ENCODE peak calls at places on chromosomes 2 and 18, in six cellular contexts. One of them, this sample, is unnamed.

GRCh38 chr2:142535311-142535710 is 342.2 kb upstream of the KYNU start:
- DNase-seq in PC-3: no peak
- DNase-seq in CD8-positive, alpha-beta T cell: no peak
- DNase-seq in right lobe of liver: no peak
- DNase-seq in MM.1S: no peak
- DNase-seq in cardiac muscle cell: no peak
- DNase-seq in this sample: no peak

GRCh38 chr18:60889442-60889841 is 443.8 kb upstream of the CDH20 start:
- DNase-seq in PC-3: no peak
- DNase-seq in CD8-positive, alpha-beta T cell: no peak
- DNase-seq in right lobe of liver: no peak
- DNase-seq in MM.1S: no peak
- DNase-seq in cardiac muscle cell: no peak
- DNase-seq in this sample: no peak

GRCh38 chr18:64974378-64975125 is 776.3 kb upstream of the CDH7 start:
- DNase-seq in PC-3: no peak
- DNase-seq in CD8-positive, alpha-beta T cell: no peak
- DNase-seq in right lobe of liver: no peak
- DNase-seq in MM.1S: no peak
- DNase-seq in cardiac muscle cell: no peak
- DNase-seq in this sample: no peak

GRCh38 chr2:54568876-54569298 is 112.8 kb downstream of the SPTBN1 start:
- DNase-seq in PC-3: no peak
- DNase-seq in CD8-positive, alpha-beta T cell: no peak
- DNase-seq in right lobe of liver: no peak
- DNase-seq in MM.1S: peak; percentile 52
- DNase-seq in cardiac muscle cell: no peak
- DNase-seq in this sample: no peak

GRCh38 chr2:230155359-230155758 is 64.4 kb downstream of the SP110 start:
- DNase-seq in PC-3: no peak
- DNase-seq in CD8-positive, alpha-beta T cell: no peak
- DNase-seq in right lobe of liver: no peak
- DNase-seq in MM.1S: no peak
- DNase-seq in cardiac muscle cell: no peak
- DNase-seq in this sample: no peak

GRCh38 chr2:42099431-42100173 is 51.8 kb downstream of the PKDCC start:
- DNase-seq in PC-3: no peak
- DNase-seq in CD8-positive, alpha-beta T cell: no peak
- DNase-seq in right lobe of liver: no peak
- DNase-seq in MM.1S: peak; percentile 60
- DNase-seq in cardiac muscle cell: no peak
- DNase-seq in this sample: no peak

GRCh38 chr2:1068241-1068640 is 117.6 kb downstream of the SNTG2 start:
- DNase-seq in PC-3: no peak
- DNase-seq in CD8-positive, alpha-beta T cell: no peak
- DNase-seq in right lobe of liver: no peak
- DNase-seq in MM.1S: no peak
- DNase-seq in cardiac muscle cell: no peak
- DNase-seq in this sample: no peak

GRCh38 chr18:45402485-45403056 is 212.7 kb upstream of the SLC14A2 start:
- DNase-seq in PC-3: peak; percentile 83
- DNase-seq in CD8-positive, alpha-beta T cell: no peak
- DNase-seq in right lobe of liver: no peak
- DNase-seq in MM.1S: no peak
- DNase-seq in cardiac muscle cell: no peak
- DNase-seq in this sample: no peak

GRCh38 chr18:54043484-54044256 is 180.8 kb downstream of the MBD2 start:
- DNase-seq in PC-3: peak; percentile 36
- DNase-seq in CD8-positive, alpha-beta T cell: no peak
- DNase-seq in right lobe of liver: no peak
- DNase-seq in MM.1S: no peak
- DNase-seq in cardiac muscle cell: peak; percentile 30
- DNase-seq in this sample: no peak

GRCh38 chr2:174836345-174836999 is 72.2 kb upstream of the CHRNA1 start:
- DNase-seq in PC-3: peak; percentile 91
- DNase-seq in CD8-positive, alpha-beta T cell: no peak
- DNase-seq in right lobe of liver: no peak
- DNase-seq in MM.1S: no peak
- DNase-seq in cardiac muscle cell: peak; percentile 95
- DNase-seq in this sample: no peak

GRCh38 chr18:61360440-61361383 is 27.5 kb downstream of the CDH20 start:
- DNase-seq in PC-3: no peak
- DNase-seq in CD8-positive, alpha-beta T cell: no peak
- DNase-seq in right lobe of liver: no peak
- DNase-seq in MM.1S: peak; percentile 66
- DNase-seq in cardiac muscle cell: no peak
- DNase-seq in this sample: no peak

GRCh38 chr2:8605350-8606065 is 76.3 kb upstream of the ID2 start:
- DNase-seq in PC-3: peak; percentile 93
- DNase-seq in CD8-positive, alpha-beta T cell: no peak
- DNase-seq in right lobe of liver: no peak
- DNase-seq in MM.1S: peak; percentile 38
- DNase-seq in cardiac muscle cell: no peak
- DNase-seq in this sample: peak; percentile 14

GRCh38 chr2:157246212-157247067 is 11.1 kb upstream of the GALNT5 start:
- DNase-seq in PC-3: peak; percentile 91
- DNase-seq in CD8-positive, alpha-beta T cell: no peak
- DNase-seq in right lobe of liver: no peak
- DNase-seq in MM.1S: no peak
- DNase-seq in cardiac muscle cell: peak; percentile 70
- DNase-seq in this sample: no peak

GRCh38 chr2:12300927-12301326 is 415.8 kb upstream of the TRIB2 start:
- DNase-seq in PC-3: peak; percentile 50
- DNase-seq in CD8-positive, alpha-beta T cell: no peak
- DNase-seq in right lobe of liver: no peak
- DNase-seq in MM.1S: no peak
- DNase-seq in cardiac muscle cell: no peak
- DNase-seq in this sample: no peak

GRCh38 chr2:217802261-217802660 is 200.5 kb downstream of the TNS1 start:
- DNase-seq in PC-3: no peak
- DNase-seq in CD8-positive, alpha-beta T cell: no peak
- DNase-seq in right lobe of liver: peak; percentile 35
- DNase-seq in MM.1S: no peak
- DNase-seq in cardiac muscle cell: no peak
- DNase-seq in this sample: no peak

GRCh38 chr2:234879671-234880455 is 72.0 kb upstream of the SH3BP4 start:
- DNase-seq in PC-3: peak; percentile 17
- DNase-seq in CD8-positive, alpha-beta T cell: no peak
- DNase-seq in right lobe of liver: no peak
- DNase-seq in MM.1S: no peak
- DNase-seq in cardiac muscle cell: peak; percentile 70
- DNase-seq in this sample: no peak

GRCh38 chr2:20411361-20411894 is 35.4 kb upstream of the RHOB start:
- DNase-seq in PC-3: peak; percentile 89
- DNase-seq in CD8-positive, alpha-beta T cell: peak; percentile 55
- DNase-seq in right lobe of liver: peak; percentile 87
- DNase-seq in MM.1S: peak; percentile 85
- DNase-seq in cardiac muscle cell: peak; percentile 89
- DNase-seq in this sample: peak; percentile 93

GRCh38 chr2:229042349-229042748 is 228.7 kb downstream of the PID1 start:
- DNase-seq in PC-3: no peak
- DNase-seq in CD8-positive, alpha-beta T cell: no peak
- DNase-seq in right lobe of liver: no peak
- DNase-seq in MM.1S: no peak
- DNase-seq in cardiac muscle cell: no peak
- DNase-seq in this sample: no peak

GRCh38 chr2:68103656-68104055 is 40.9 kb upstream of the C1D start:
- DNase-seq in PC-3: no peak
- DNase-seq in CD8-positive, alpha-beta T cell: no peak
- DNase-seq in right lobe of liver: no peak
- DNase-seq in MM.1S: no peak
- DNase-seq in cardiac muscle cell: no peak
- DNase-seq in this sample: no peak

GRCh38 chr2:121532894-121533293 is 2.2 kb downstream of the RNU4ATAC start:
- DNase-seq in PC-3: peak; percentile 47
- DNase-seq in CD8-positive, alpha-beta T cell: no peak
- DNase-seq in right lobe of liver: no peak
- DNase-seq in MM.1S: peak; percentile 88
- DNase-seq in cardiac muscle cell: no peak
- DNase-seq in this sample: no peak

GRCh38 chr18:21362921-21363320 is 120.9 kb downstream of the GREB1L start:
- DNase-seq in PC-3: no peak
- DNase-seq in CD8-positive, alpha-beta T cell: no peak
- DNase-seq in right lobe of liver: no peak
- DNase-seq in MM.1S: peak; percentile 16
- DNase-seq in cardiac muscle cell: no peak
- DNase-seq in this sample: no peak

GRCh38 chr2:44528595-44528994 is 166.8 kb downstream of the CAMKMT start:
- DNase-seq in PC-3: peak; percentile 58
- DNase-seq in CD8-positive, alpha-beta T cell: no peak
- DNase-seq in right lobe of liver: no peak
- DNase-seq in MM.1S: no peak
- DNase-seq in cardiac muscle cell: peak; percentile 63
- DNase-seq in this sample: no peak

GRCh38 chr2:237717366-237718276 is 81.0 kb upstream of the RBM44 start:
- DNase-seq in PC-3: no peak
- DNase-seq in CD8-positive, alpha-beta T cell: no peak
- DNase-seq in right lobe of liver: peak; percentile 43
- DNase-seq in MM.1S: no peak
- DNase-seq in cardiac muscle cell: no peak
- DNase-seq in this sample: no peak

GRCh38 chr18:13893418-13893760 is 21.9 kb downstream of the MC2R start:
- DNase-seq in PC-3: no peak
- DNase-seq in CD8-positive, alpha-beta T cell: no peak
- DNase-seq in right lobe of liver: no peak
- DNase-seq in MM.1S: peak; percentile 10
- DNase-seq in cardiac muscle cell: no peak
- DNase-seq in this sample: no peak

GRCh38 chr18:65091737-65092329 is 659.0 kb upstream of the CDH7 start:
- DNase-seq in PC-3: peak; percentile 69
- DNase-seq in CD8-positive, alpha-beta T cell: no peak
- DNase-seq in right lobe of liver: no peak
- DNase-seq in MM.1S: peak; percentile 60
- DNase-seq in cardiac muscle cell: no peak
- DNase-seq in this sample: no peak

GRCh38 chr2:231568098-231568784 is 24.4 kb upstream of the TEX44 start:
- DNase-seq in PC-3: no peak
- DNase-seq in CD8-positive, alpha-beta T cell: no peak
- DNase-seq in right lobe of liver: no peak
- DNase-seq in MM.1S: no peak
- DNase-seq in cardiac muscle cell: no peak
- DNase-seq in this sample: peak; percentile 20

GRCh38 chr2:120469486-120469885 is 123.5 kb downstream of the INHBB start:
- DNase-seq in PC-3: no peak
- DNase-seq in CD8-positive, alpha-beta T cell: no peak
- DNase-seq in right lobe of liver: peak; percentile 28
- DNase-seq in MM.1S: no peak
- DNase-seq in cardiac muscle cell: peak; percentile 57
- DNase-seq in this sample: peak; percentile 5
- H3K27ac ChIP-seq in PC-3: peak overlapping the region; percentile 83
- H3K27ac ChIP-seq in CD8-positive, alpha-beta T cell: no peak overlapping the region
- H3K27ac ChIP-seq in right lobe of liver: peak overlapping the region; percentile 87
- H3K27ac ChIP-seq in MM.1S: no peak overlapping the region
- H3K27ac ChIP-seq in cardiac muscle cell: no peak overlapping the region
- H3K27ac ChIP-seq in this sample: peak overlapping the region; percentile 87

DNA sequence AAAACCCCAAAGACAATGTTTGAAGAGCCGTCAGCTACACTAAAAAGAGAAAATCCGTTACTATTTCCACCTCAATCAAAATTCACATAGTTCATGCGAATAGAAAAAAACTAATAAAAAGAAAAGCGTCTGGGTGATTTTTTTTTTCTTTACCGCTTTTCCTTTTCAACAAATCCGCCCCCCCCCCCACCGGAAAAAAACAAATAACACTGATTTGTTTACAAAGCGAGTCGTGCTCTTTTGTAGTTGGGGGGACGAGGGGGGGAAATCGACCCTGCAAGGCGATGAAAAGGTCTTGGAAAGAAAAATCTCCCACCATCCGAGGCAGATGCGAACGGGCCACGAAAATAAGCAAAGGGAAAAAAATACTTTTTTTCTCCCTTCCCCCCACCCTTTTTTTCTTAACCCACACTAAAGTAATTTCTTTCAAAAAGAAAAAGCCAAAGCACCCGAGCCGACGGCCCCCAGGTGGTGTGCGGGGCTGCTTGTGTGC is 640 bp downstream of the ZNF521 start:
- DNase-seq in PC-3: no peak
- DNase-seq in CD8-positive, alpha-beta T cell: no peak
- DNase-seq in right lobe of liver: no peak
- DNase-seq in MM.1S: peak; percentile 17
- DNase-seq in cardiac muscle cell: no peak
- DNase-seq in this sample: no peak
- H3K4me3 ChIP-seq in PC-3: peak overlapping the region; percentile 83
- H3K4me3 ChIP-seq in CD8-positive, alpha-beta T cell: peak overlapping the region; percentile 52
- H3K4me3 ChIP-seq in right lobe of liver: peak overlapping the region; percentile 61
- H3K4me3 ChIP-seq in MM.1S: peak overlapping the region; percentile 81
- H3K4me3 ChIP-seq in cardiac muscle cell: peak overlapping the region; percentile 96
- H3K4me3 ChIP-seq in this sample: peak overlapping the region; percentile 78

GRCh38 chr2:46349115-46349547 is 51.9 kb downstream of the EPAS1 start:
- DNase-seq in PC-3: no peak
- DNase-seq in CD8-positive, alpha-beta T cell: no peak
- DNase-seq in right lobe of liver: no peak
- DNase-seq in MM.1S: no peak
- DNase-seq in cardiac muscle cell: no peak
- DNase-seq in this sample: no peak

GRCh38 chr2:46351388-46352141 is 54.4 kb downstream of the EPAS1 start:
- DNase-seq in PC-3: no peak
- DNase-seq in CD8-positive, alpha-beta T cell: peak; percentile 51
- DNase-seq in right lobe of liver: no peak
- DNase-seq in MM.1S: no peak
- DNase-seq in cardiac muscle cell: no peak
- DNase-seq in this sample: peak; percentile 59

GRCh38 chr2:46352621-46353020 is 55.4 kb downstream of the EPAS1 start:
- DNase-seq in PC-3: no peak
- DNase-seq in CD8-positive, alpha-beta T cell: no peak
- DNase-seq in right lobe of liver: no peak
- DNase-seq in MM.1S: no peak
- DNase-seq in cardiac muscle cell: no peak
- DNase-seq in this sample: peak; percentile 46

GRCh38 chr2:46347649-46348280 is 50.6 kb downstream of the EPAS1 start:
- DNase-seq in PC-3: no peak
- DNase-seq in CD8-positive, alpha-beta T cell: no peak
- DNase-seq in right lobe of liver: no peak
- DNase-seq in MM.1S: peak; percentile 96
- DNase-seq in cardiac muscle cell: no peak
- DNase-seq in this sample: no peak

GRCh38 chr2:46350030-46350699 is 53.0 kb downstream of the EPAS1 start:
- DNase-seq in PC-3: no peak
- DNase-seq in CD8-positive, alpha-beta T cell: no peak
- DNase-seq in right lobe of liver: no peak
- DNase-seq in MM.1S: no peak
- DNase-seq in cardiac muscle cell: peak; percentile 74
- DNase-seq in this sample: no peak
- H3K4me1 ChIP-seq in PC-3: no peaks in the 10 kb centered on the region
- H3K4me1 ChIP-seq in CD8-positive, alpha-beta T cell: peaks cover 62% of the 10 kb centered on the region
- H3K4me1 ChIP-seq in right lobe of liver: peaks cover 7% of the 10 kb centered on the region
- H3K4me1 ChIP-seq in MM.1S: peaks cover 29% of the 10 kb centered on the region
- H3K4me1 ChIP-seq in cardiac muscle cell: peaks cover 20% of the 10 kb centered on the region
- H3K4me1 ChIP-seq in this sample: peaks cover 98% of the 10 kb centered on the region

GRCh38 chr2:209579236-209579749 is 155.4 kb downstream of the MAP2 start:
- DNase-seq in PC-3: no peak
- DNase-seq in CD8-positive, alpha-beta T cell: no peak
- DNase-seq in right lobe of liver: no peak
- DNase-seq in MM.1S: peak; percentile 24
- DNase-seq in cardiac muscle cell: peak; percentile 48
- DNase-seq in this sample: no peak

GRCh38 chr2:209577376-209578357 is 153.8 kb downstream of the MAP2 start:
- DNase-seq in PC-3: peak; percentile 62
- DNase-seq in CD8-positive, alpha-beta T cell: no peak
- DNase-seq in right lobe of liver: no peak
- DNase-seq in MM.1S: peak; percentile 46
- DNase-seq in cardiac muscle cell: peak; percentile 35
- DNase-seq in this sample: no peak

GRCh38 chr2:209574515-209574914 is 150.7 kb downstream of the MAP2 start:
- DNase-seq in PC-3: no peak
- DNase-seq in CD8-positive, alpha-beta T cell: no peak
- DNase-seq in right lobe of liver: no peak
- DNase-seq in MM.1S: no peak
- DNase-seq in cardiac muscle cell: no peak
- DNase-seq in this sample: no peak

GRCh38 chr2:209578394-209579006 is 154.7 kb downstream of the MAP2 start:
- DNase-seq in PC-3: no peak
- DNase-seq in CD8-positive, alpha-beta T cell: no peak
- DNase-seq in right lobe of liver: no peak
- DNase-seq in MM.1S: no peak
- DNase-seq in cardiac muscle cell: no peak
- DNase-seq in this sample: no peak
- H3K27ac ChIP-seq in PC-3: no peak overlapping the region
- H3K27ac ChIP-seq in CD8-positive, alpha-beta T cell: no peak overlapping the region
- H3K27ac ChIP-seq in right lobe of liver: no peak overlapping the region
- H3K27ac ChIP-seq in MM.1S: no peak overlapping the region
- H3K27ac ChIP-seq in cardiac muscle cell: no peak overlapping the region
- H3K27ac ChIP-seq in this sample: no peak overlapping the region

This sample was measured in lower lobe of right lung.